ENCODE peak calls at places on chromosome 5, in ten cellular contexts. J is fibroblast of lung; L is IMR-90; Q is gastrocnemius medialis; G is CD4-positive, alpha-beta T cell; I is upper lobe of right lung; X is dorsolateral prefrontal cortex; C is prostate gland; P is brain microvascular endothelial cell; A is heart right ventricle. Z is an unnamed sample. For H3K27me3, the result is how much of the 10 kb centered on the place peaks cover.

GRCh38 chr5:87418506-87418905 is 5.8 kb upstream of the CCNH start:
- DNase-seq in J (no peak), L (no peak), Q (no peak), G (no peak), I (no peak), X (no peak), C (no peak), P (no peak), A (no peak), Z (no peak)

GRCh38 chr5:149452007-149452664 is 73.0 kb upstream of the IL17B start:
- DNase-seq in J (peak), L (peak), Q (no peak), G (no peak), I (peak), X (no peak), C (no peak), P (peak), A (peak), Z (no peak)

GRCh38 chr5:15833365-15833764 is 333.4 kb downstream of the FBXL7 start:
- DNase-seq in J (no peak), L (no peak), Q (no peak), G (no peak), I (no peak), X (no peak), C (no peak), P (no peak), A (no peak), Z (no peak)

GRCh38 chr5:124180523-124181461 is 565.6 kb downstream of the ZNF608 start:
- DNase-seq in J (peak), L (peak), Q (no peak), G (no peak), I (no peak), X (no peak), C (no peak), P (no peak), A (no peak), Z (no peak)

GRCh38 chr5:80141147-80141671 is 106.1 kb downstream of the THBS4 start:
- DNase-seq in J (peak), L (peak), Q (peak), G (no peak), I (peak), X (peak), C (peak), P (peak), A (peak), Z (no peak)

GRCh38 chr5:53114988-53115387 is 5.4 kb upstream of the MOCS2 start:
- DNase-seq in J (no peak), L (peak), Q (no peak), G (no peak), I (no peak), X (no peak), C (no peak), P (no peak), A (no peak), Z (no peak)

GRCh38 chr5:103393131-103393754 is 134.7 kb downstream of the MACIR start:
- DNase-seq in J (peak), L (no peak), Q (peak), G (no peak), I (no peak), X (no peak), C (no peak), P (no peak), A (peak), Z (no peak)

GRCh38 chr5:77816686-77817085 is 40.5 kb upstream of the TBCA start:
- DNase-seq in J (no peak), L (no peak), Q (no peak), G (no peak), I (no peak), X (no peak), C (no peak), P (no peak), A (no peak), Z (no peak)

GRCh38 chr5:92402045-92402444 is 1018.9 kb upstream of the ARRDC3 start:
- DNase-seq in J (peak), L (peak), Q (no peak), G (no peak), I (no peak), X (no peak), C (no peak), P (peak), A (no peak), Z (no peak)

GRCh38 chr5:5297432-5298067 is 124.9 kb upstream of the ICE1 start:
- DNase-seq in J (no peak), L (no peak), Q (no peak), G (no peak), I (no peak), X (no peak), C (no peak), P (no peak), A (no peak), Z (no peak)

GRCh38 chr5:96013254-96013653 is 51.6 kb upstream of the ELL2 start:
- DNase-seq in J (no peak), L (no peak), Q (no peak), G (no peak), I (no peak), X (no peak), C (no peak), P (no peak), A (no peak), Z (no peak)

GRCh38 chr5:141703133-141703561 is 21.1 kb upstream of the ARAP3 start:
- DNase-seq in J (no peak), L (no peak), Q (no peak), G (no peak), I (no peak), X (no peak), C (no peak), P (no peak), A (no peak), Z (no peak)

GRCh38 chr5:143470120-143470519 is 66.6 kb upstream of the NR3C1 start:
- DNase-seq in J (no peak), L (peak), Q (no peak), G (no peak), I (no peak), X (no peak), C (no peak), P (no peak), A (no peak), Z (no peak)

GRCh38 chr5:99815-100214 is 7.8 kb downstream of the PLEKHG4B start:
- DNase-seq in J (no peak), L (no peak), Q (no peak), G (no peak), I (no peak), X (no peak), C (no peak), P (no peak), A (no peak), Z (no peak)

GRCh38 chr5:103148213-103148612 is 28.1 kb downstream of the PPIP5K2 start:
- DNase-seq in J (no peak), L (no peak), Q (no peak), G (no peak), I (no peak), X (no peak), C (no peak), P (no peak), A (no peak), Z (no peak)

GRCh38 chr5:82749453-82749852 is 327.7 kb downstream of the TMEM167A start:
- DNase-seq in J (peak), L (no peak), Q (no peak), G (no peak), I (no peak), X (no peak), C (no peak), P (peak), A (no peak), Z (no peak)

GRCh38 chr5:35924122-35924949 is 14.1 kb downstream of the CAPSL start:
- DNase-seq in J (peak), L (peak), Q (no peak), G (no peak), I (no peak), X (no peak), C (no peak), P (peak), A (no peak), Z (no peak)

GRCh38 chr5:140926903-140927573 is 939 bp downstream of the PCDHAC1 start:
- DNase-seq in J (peak), L (no peak), Q (no peak), G (no peak), I (peak), X (peak), C (no peak), P (no peak), A (no peak), Z (no peak)

GRCh38 chr5:95682891-95683290 is at the start of gene SPATA9:
- DNase-seq in J (no peak), L (no peak), Q (no peak), G (no peak), I (no peak), X (no peak), C (no peak), P (no peak), A (no peak), Z (no peak)

GRCh38 chr5:133398646-133399081 is 213.7 kb downstream of the FSTL4 start:
- DNase-seq in J (no peak), L (no peak), Q (no peak), G (no peak), I (no peak), X (no peak), C (no peak), P (no peak), A (no peak), Z (no peak)

GRCh38 chr5:95080456-95080855 is 204.4 kb downstream of the MCTP1 start:
- DNase-seq in J (peak), L (no peak), Q (no peak), G (no peak), I (no peak), X (no peak), C (no peak), P (no peak), A (no peak), Z (no peak)

GRCh38 chr5:75566710-75567309 is 44.4 kb upstream of the ANKDD1B start:
- DNase-seq in J (peak), L (peak), Q (no peak), G (no peak), I (no peak), X (no peak), C (peak), P (peak), A (peak), Z (peak)

GRCh38 chr5:171310816-171311697 is 2.0 kb downstream of the TLX3 start:
- DNase-seq in J (no peak), L (peak), Q (no peak), G (no peak), I (peak), X (no peak), C (no peak), P (no peak), A (no peak), Z (no peak)

GRCh38 chr5:61167382-61167781 is 5.1 kb upstream of the SMIM15 start:
- DNase-seq in J (peak), L (peak), Q (no peak), G (no peak), I (no peak), X (no peak), C (peak), P (peak), A (no peak), Z (no peak)

GRCh38 chr5:104659497-104659896 is 1096.9 kb upstream of the NUDT12 start:
- DNase-seq in J (no peak), L (no peak), Q (no peak), G (no peak), I (no peak), X (no peak), C (no peak), P (no peak), A (no peak), Z (no peak)

GRCh38 chr5:134511796-134512660 is 13.4 kb upstream of the JADE2 start:
- DNase-seq in J (peak), L (peak), Q (peak), G (no peak), I (peak), X (no peak), C (no peak), P (peak), A (peak), Z (no peak)

GRCh38 chr5:148443998-148444397 is 60.2 kb downstream of the FBXO38 start:
- DNase-seq in J (peak), L (peak), Q (no peak), G (no peak), I (no peak), X (no peak), C (peak), P (peak), A (peak), Z (peak)

GRCh38 chr5:15522141-15522540 is 22.2 kb downstream of the FBXL7 start:
- DNase-seq in J (no peak), L (no peak), Q (no peak), G (no peak), I (no peak), X (no peak), C (no peak), P (peak), A (no peak), Z (no peak)

GRCh38 chr5:115098041-115098702 is 71.5 kb downstream of the TRIM36 start:
- DNase-seq in J (peak), L (peak), Q (no peak), G (no peak), I (no peak), X (no peak), C (peak), P (peak), A (no peak), Z (peak)

DNA sequence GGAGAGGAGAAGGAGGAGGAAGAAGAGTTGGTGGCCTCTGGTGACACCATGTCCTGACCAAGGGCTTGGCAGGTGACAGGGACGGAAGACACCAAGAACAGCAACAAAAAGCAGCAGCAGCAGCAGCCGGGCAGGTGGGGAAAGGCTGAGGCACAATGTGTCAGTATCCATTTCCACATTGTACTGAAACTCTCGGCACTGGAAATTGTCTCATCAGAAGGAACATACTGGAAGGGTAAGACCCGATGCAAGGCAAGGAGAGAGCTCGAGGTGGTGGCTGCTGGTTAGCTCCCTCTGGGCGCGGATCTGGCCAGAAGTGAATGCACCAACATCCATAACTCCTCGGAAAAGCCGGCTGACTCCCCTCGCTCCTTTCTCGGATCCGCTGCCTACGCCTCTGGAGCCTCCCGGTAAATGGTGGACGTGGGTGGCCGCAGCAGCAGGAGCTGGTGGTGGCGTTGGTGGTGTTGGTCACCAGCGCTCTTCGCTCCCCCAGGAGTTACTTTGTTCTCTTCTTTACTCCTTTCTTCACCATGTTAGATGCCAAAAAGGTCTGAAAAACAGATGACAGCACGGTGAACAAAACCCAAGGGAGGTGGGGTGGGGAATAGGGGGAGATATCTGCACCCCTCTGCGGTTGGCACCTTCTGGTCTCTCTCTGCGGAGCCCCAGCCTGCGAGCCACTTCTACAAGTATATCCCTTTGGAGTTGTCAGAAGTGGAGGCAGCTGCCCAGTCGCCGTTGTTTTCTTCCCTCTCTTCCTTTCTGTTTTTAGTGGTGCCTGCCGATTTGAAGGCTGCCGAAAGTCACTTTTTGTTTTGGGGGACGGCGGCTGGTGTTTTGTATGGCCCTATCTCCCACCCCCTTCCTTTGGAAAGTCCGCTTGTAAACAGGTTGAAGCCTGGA is 463 bp downstream of the FGF10 start:
- DNase-seq in J (no peak), L (peak), Q (no peak), G (no peak), I (peak), X (peak), C (no peak), P (no peak), A (no peak), Z (no peak)
- TF ChIP-seq CTCF in J (no peak), L (no peak), Q (no peak), G (no peak), I (no peak), X (no peak), C (no peak), P (no peak), A (no peak), Z (no peak)

GRCh38 chr5:73312872-73313510 is 135.6 kb downstream of the FOXD1 start:
- DNase-seq in J (peak), L (peak), Q (no peak), G (no peak), I (no peak), X (no peak), C (no peak), P (no peak), A (no peak), Z (no peak)
- H3K27me3 ChIP-seq in J (under half), L (under half), Q (half or more), G (half or more), I (half or more), X (under half), C (under half), P (under half), A (under half), Z (under half)

GRCh38 chr5:110751902-110752762 is 13.3 kb downstream of the SLC25A46 start:
- DNase-seq in J (peak), L (peak), Q (no peak), G (no peak), I (no peak), X (no peak), C (no peak), P (no peak), A (no peak), Z (no peak)
- TF ChIP-seq CTCF in J (no peak), L (no peak), Q (no peak), G (no peak), I (no peak), X (no peak), C (no peak), P (no peak), A (no peak), Z (no peak)

GRCh38 chr5:73323466-73323865 is 125.1 kb downstream of the FOXD1 start:
- DNase-seq in J (no peak), L (no peak), Q (no peak), G (no peak), I (no peak), X (no peak), C (no peak), P (no peak), A (no peak), Z (no peak)
- H3K27me3 ChIP-seq in J (under half), L (under half), Q (under half), G (under half), I (under half), X (under half), C (under half), P (under half), A (under half), Z (under half)

DNA sequence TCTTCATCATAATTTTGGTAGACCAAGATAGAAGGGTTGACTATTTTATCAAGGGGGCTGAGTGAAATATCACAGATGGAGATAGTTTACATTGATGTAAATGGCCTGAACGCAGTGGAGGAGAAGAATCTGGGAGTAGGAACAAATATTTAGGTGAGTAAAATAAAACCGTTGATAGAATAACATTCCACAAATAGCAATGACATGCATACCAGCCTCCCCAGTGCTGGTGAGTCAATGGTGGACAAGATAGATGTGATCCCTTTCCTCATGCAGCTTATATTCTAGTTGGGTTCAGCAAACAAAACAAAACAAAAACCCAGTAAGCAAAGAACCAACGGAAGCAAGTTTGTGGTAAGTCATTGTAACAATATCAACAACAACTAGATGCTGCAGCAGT is 385.2 kb downstream of the FAM170A start:
- DNase-seq in J (peak), L (peak), Q (no peak), G (no peak), I (no peak), X (no peak), C (no peak), P (peak), A (no peak), Z (no peak)
- TF ChIP-seq CTCF in J (no peak), L (no peak), Q (no peak), G (no peak), I (no peak), X (no peak), C (no peak), P (no peak), A (no peak), Z (no peak)

GRCh38 chr5:176734756-176735342 is 75.5 kb upstream of the UNC5A start:
- DNase-seq in J (no peak), L (no peak), Q (no peak), G (no peak), I (peak), X (peak), C (no peak), P (no peak), A (no peak), Z (no peak)
- H3K27me3 ChIP-seq in J (half or more), L (half or more), Q (under half), G (under half), I (half or more), X (under half), C (under half), P (under half), A (under half), Z (under half)

DNA sequence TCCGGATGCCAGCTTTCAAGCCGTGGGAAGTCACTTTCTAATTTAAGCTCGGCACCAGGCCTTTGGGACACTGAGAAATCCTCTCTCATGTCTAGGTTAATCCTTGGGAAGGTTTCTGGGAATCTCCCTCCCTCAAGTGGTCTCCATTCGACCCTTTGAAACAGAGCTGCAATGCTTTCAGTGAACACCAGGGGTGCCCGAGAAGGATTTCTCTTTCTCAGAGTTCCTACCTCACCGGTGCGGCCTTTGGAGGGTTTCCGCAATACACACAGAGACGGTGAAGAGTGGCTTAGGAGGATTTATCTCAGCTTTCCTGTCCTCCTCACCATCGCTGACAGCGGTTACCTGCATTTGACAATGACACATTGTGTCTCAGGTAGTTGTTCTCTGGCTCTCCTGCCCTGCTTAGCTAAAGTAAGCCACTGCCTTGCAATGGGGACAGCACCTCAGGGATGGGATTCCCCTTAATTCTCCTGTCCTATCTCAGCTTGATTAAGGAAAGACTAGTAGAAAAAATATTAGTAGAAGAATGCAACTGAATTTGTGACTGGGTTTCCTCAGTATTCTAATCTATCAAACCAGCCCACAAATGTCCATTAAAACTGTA is 180.6 kb downstream of the GABRG2 start:
- DNase-seq in J (no peak), L (no peak), Q (no peak), G (no peak), I (no peak), X (no peak), C (no peak), P (no peak), A (no peak), Z (no peak)
- TF ChIP-seq CTCF in J (no peak), L (no peak), Q (no peak), G (no peak), I (peak), X (no peak), C (no peak), P (peak), A (no peak), Z (peak)

GRCh38 chr5:51397996-51398395 is 14.7 kb downstream of the ISL1 start:
- DNase-seq in J (no peak), L (no peak), Q (no peak), G (no peak), I (no peak), X (no peak), C (no peak), P (no peak), A (no peak), Z (no peak)
- H3K27me3 ChIP-seq in J (under half), L (under half), Q (under half), G (under half), I (half or more), X (half or more), C (under half), P (under half), A (under half), Z (under half)

GRCh38 chr5:169003721-169004481 is 297.0 kb downstream of the SLIT3 start:
- DNase-seq in J (no peak), L (no peak), Q (no peak), G (no peak), I (no peak), X (no peak), C (no peak), P (no peak), A (no peak), Z (no peak)
- TF ChIP-seq CTCF in J (no peak), L (no peak), Q (no peak), G (no peak), I (peak), X (peak), C (no peak), P (peak), A (peak), Z (no peak)

DNA sequence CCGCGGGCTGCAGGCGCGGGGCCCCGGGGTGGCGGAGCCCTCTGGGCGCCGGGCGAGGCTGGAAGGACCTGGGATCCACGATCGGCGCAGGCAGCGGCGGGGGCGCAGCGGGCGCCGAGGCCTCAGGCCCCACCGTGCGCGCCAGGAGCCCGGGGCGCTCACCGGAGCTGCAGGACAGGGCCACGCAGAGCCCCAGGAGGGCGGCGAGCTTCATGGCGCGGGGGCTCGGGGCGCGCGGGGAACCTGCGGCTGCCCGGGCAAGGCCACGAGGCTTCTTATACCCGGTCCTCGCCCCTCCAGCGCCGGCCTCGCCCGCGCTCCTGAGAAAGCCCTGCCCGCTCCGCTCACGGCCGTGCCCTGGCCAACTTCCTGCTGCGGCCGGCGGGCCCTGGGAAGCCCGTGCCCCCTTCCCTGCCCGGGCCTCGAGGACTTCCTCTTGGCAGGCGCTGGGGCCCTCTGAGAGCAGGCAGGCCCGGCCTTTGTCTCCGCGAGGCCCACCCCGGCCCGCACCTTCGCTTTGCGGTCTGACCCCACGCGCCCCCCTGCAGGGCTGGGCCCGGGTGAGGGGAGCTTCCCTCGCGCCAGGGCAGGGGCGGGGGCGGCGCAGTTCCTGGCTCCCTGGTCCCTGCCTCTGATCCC is at the start of gene SCGB3A1:
- DNase-seq in J (no peak), L (no peak), Q (no peak), G (no peak), I (peak), X (no peak), C (no peak), P (no peak), A (no peak), Z (no peak)
- H3K27me3 ChIP-seq in J (under half), L (under half), Q (under half), G (under half), I (under half), X (under half), C (under half), P (under half), A (under half), Z (under half)